ENCODE peak calls at places on chromosomes 6 and 20, in four cellular contexts. One of them, this sample, is unnamed.

GRCh38 chr6:92777146-92777740 is 642.1 kb downstream of the EPHA7 start:
- DNase-seq in astrocyte: peak
- DNase-seq in caudate nucleus: no peak
- DNase-seq in tibial artery: no peak
- DNase-seq in this sample: no peak

GRCh38 chr6:5943591-5943990 is 63.1 kb downstream of the NRN1 start:
- DNase-seq in astrocyte: no peak
- DNase-seq in tibial artery: no peak
- DNase-seq in caudate nucleus: no peak
- DNase-seq in this sample: no peak

GRCh38 chr6:93523365-93523764 is 104.0 kb upstream of the EPHA7 start:
- DNase-seq in tibial artery: no peak
- DNase-seq in astrocyte: no peak
- DNase-seq in caudate nucleus: no peak
- DNase-seq in this sample: no peak

GRCh38 chr6:137297887-137298286 is 78.7 kb upstream of the IFNGR1 start:
- DNase-seq in tibial artery: no peak
- DNase-seq in caudate nucleus: no peak
- DNase-seq in astrocyte: peak
- DNase-seq in this sample: no peak

GRCh38 chr6:123380257-123380656 is 256.5 kb downstream of the TRDN start:
- DNase-seq in astrocyte: peak
- DNase-seq in tibial artery: no peak
- DNase-seq in caudate nucleus: no peak
- DNase-seq in this sample: no peak

GRCh38 chr6:16477367-16478149 is 239.2 kb downstream of the GMPR start:
- DNase-seq in astrocyte: no peak
- DNase-seq in tibial artery: no peak
- DNase-seq in caudate nucleus: no peak
- DNase-seq in this sample: no peak

GRCh38 chr6:166078294-166078693 is 89.4 kb downstream of the TBXT start:
- DNase-seq in astrocyte: peak
- DNase-seq in caudate nucleus: no peak
- DNase-seq in tibial artery: no peak
- DNase-seq in this sample: no peak

GRCh38 chr6:77825204-77825603 is 172.4 kb downstream of the MEI4 start:
- DNase-seq in tibial artery: no peak
- DNase-seq in astrocyte: no peak
- DNase-seq in caudate nucleus: no peak
- DNase-seq in this sample: no peak

GRCh38 chr6:116008470-116009229 is 52.0 kb downstream of the FRK start:
- DNase-seq in tibial artery: no peak
- DNase-seq in astrocyte: peak
- DNase-seq in caudate nucleus: no peak
- DNase-seq in this sample: no peak

GRCh38 chr6:126007795-126008194 is 21.5 kb downstream of the TRMT11 start:
- DNase-seq in astrocyte: no peak
- DNase-seq in caudate nucleus: no peak
- DNase-seq in tibial artery: no peak
- DNase-seq in this sample: no peak

GRCh38 chr6:11527274-11527870 is 10.2 kb upstream of the TMEM170B start:
- DNase-seq in caudate nucleus: no peak
- DNase-seq in tibial artery: no peak
- DNase-seq in astrocyte: no peak
- DNase-seq in this sample: no peak

GRCh38 chr20:2206957-2207769 is 88.6 kb upstream of the TGM3 start:
- DNase-seq in tibial artery: peak
- DNase-seq in caudate nucleus: no peak
- DNase-seq in astrocyte: peak
- DNase-seq in this sample: peak

GRCh38 chr6:157790548-157791160 is 32.4 kb upstream of the SNX9 start:
- DNase-seq in caudate nucleus: no peak
- DNase-seq in astrocyte: peak
- DNase-seq in tibial artery: no peak
- DNase-seq in this sample: no peak

GRCh38 chr6:157556671-157557430 is 175.9 kb downstream of the ZDHHC14 start:
- DNase-seq in tibial artery: peak
- DNase-seq in caudate nucleus: no peak
- DNase-seq in astrocyte: no peak
- DNase-seq in this sample: no peak

GRCh38 chr20:640674-641515 is 12.1 kb downstream of the SRXN1 start:
- DNase-seq in caudate nucleus: no peak
- DNase-seq in tibial artery: no peak
- DNase-seq in astrocyte: no peak
- DNase-seq in this sample: no peak

GRCh38 chr20:58102252-58102651 is 126.2 kb downstream of the ANKRD60 start:
- DNase-seq in caudate nucleus: no peak
- DNase-seq in astrocyte: peak
- DNase-seq in tibial artery: no peak
- DNase-seq in this sample: no peak

GRCh38 chr6:31121131-31121790 is 1.0 kb upstream of the CDSN start:
- DNase-seq in caudate nucleus: no peak
- DNase-seq in tibial artery: no peak
- DNase-seq in astrocyte: no peak
- DNase-seq in this sample: no peak

GRCh38 chr20:24816907-24817306 is 132.2 kb upstream of the CST7 start:
- DNase-seq in astrocyte: no peak
- DNase-seq in tibial artery: no peak
- DNase-seq in caudate nucleus: no peak
- DNase-seq in this sample: no peak

GRCh38 chr20:4776079-4776630 is 54.4 kb downstream of the PRND start:
- DNase-seq in caudate nucleus: no peak
- DNase-seq in tibial artery: no peak
- DNase-seq in astrocyte: no peak
- DNase-seq in this sample: no peak
- H3K27ac ChIP-seq in caudate nucleus: no peak
- H3K27ac ChIP-seq in tibial artery: no peak
- H3K27ac ChIP-seq in astrocyte: no peak
- H3K27ac ChIP-seq in this sample: no peak

GRCh38 chr20:41166201-41167117 is 29.1 kb downstream of the PLCG1 start:
- DNase-seq in caudate nucleus: no peak
- DNase-seq in astrocyte: no peak
- DNase-seq in tibial artery: peak
- DNase-seq in this sample: no peak
- H3K27ac ChIP-seq in caudate nucleus: peak
- H3K27ac ChIP-seq in astrocyte: no peak
- H3K27ac ChIP-seq in tibial artery: no peak
- H3K27ac ChIP-seq in this sample: peak

DNA sequence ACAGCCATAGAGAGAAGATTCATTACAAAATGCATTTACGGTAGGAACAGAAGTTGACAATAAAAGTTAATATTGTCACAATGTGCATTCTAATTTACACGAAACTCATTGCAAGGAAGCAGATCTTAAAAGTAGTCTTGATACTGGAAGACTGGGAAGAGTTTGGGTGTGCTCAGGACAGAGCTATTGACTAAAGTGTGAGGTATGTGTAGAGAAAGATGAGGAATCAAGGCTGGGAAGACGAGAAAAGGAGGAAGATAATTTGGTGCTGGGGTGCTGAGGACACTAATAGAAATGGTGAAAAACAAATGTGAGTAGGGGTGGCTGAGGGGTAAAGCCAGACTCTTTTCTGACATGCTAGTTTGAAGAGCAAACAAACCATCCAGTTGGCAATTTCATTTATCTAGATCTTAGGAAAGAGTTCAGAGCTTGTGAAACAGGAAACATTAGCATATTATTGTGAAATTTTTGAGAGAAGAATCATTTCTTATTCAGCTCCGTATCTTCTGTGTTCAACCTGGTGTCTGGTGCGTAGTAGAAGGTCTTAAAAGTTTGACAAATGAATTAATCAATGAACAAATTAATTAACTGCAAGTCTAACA is 72.7 kb downstream of the ELOVL4 start:
- DNase-seq in tibial artery: no peak
- DNase-seq in caudate nucleus: no peak
- DNase-seq in astrocyte: no peak
- DNase-seq in this sample: no peak
- H3K27ac ChIP-seq in tibial artery: no peak
- H3K27ac ChIP-seq in caudate nucleus: no peak
- H3K27ac ChIP-seq in astrocyte: no peak
- H3K27ac ChIP-seq in this sample: no peak

GRCh38 chr20:32068174-32068573 is 16.1 kb downstream of the HCK start:
- DNase-seq in tibial artery: no peak
- DNase-seq in astrocyte: no peak
- DNase-seq in caudate nucleus: no peak
- DNase-seq in this sample: no peak
- H3K27ac ChIP-seq in tibial artery: no peak
- H3K27ac ChIP-seq in astrocyte: no peak
- H3K27ac ChIP-seq in caudate nucleus: no peak
- H3K27ac ChIP-seq in this sample: no peak

This sample was measured in substantia nigra.